ENCODE peak calls at places on chromosomes 3 and 15, in six cellular contexts. One of them, this sample, is unnamed.

GRCh38 chr3:197820550-197821335 is 29.7 kb downstream of the LRCH3 start:
- DNase-seq in T-cell: no peak
- DNase-seq in PC-9: no peak
- DNase-seq in frontal cortex: no peak
- DNase-seq in neural progenitor cell: no peak
- DNase-seq in cerebellum: no peak
- DNase-seq in this sample: no peak

GRCh38 chr3:143529018-143529478 is 319.2 kb downstream of the SLC9A9 start:
- DNase-seq in PC-9: no peak
- DNase-seq in neural progenitor cell: no peak
- DNase-seq in T-cell: peak
- DNase-seq in cerebellum: no peak
- DNase-seq in frontal cortex: no peak
- DNase-seq in this sample: no peak

GRCh38 chr3:154364849-154365248 is 40.6 kb upstream of the DHX36 start:
- DNase-seq in T-cell: no peak
- DNase-seq in PC-9: peak
- DNase-seq in frontal cortex: no peak
- DNase-seq in neural progenitor cell: no peak
- DNase-seq in cerebellum: no peak
- DNase-seq in this sample: no peak

GRCh38 chr3:37137516-37137915 is 36.9 kb downstream of the LRRFIP2 start:
- DNase-seq in neural progenitor cell: no peak
- DNase-seq in cerebellum: no peak
- DNase-seq in PC-9: no peak
- DNase-seq in frontal cortex: no peak
- DNase-seq in T-cell: no peak
- DNase-seq in this sample: no peak

GRCh38 chr15:42371125-42371524 is 11.8 kb downstream of the CAPN3 start:
- DNase-seq in neural progenitor cell: no peak
- DNase-seq in T-cell: no peak
- DNase-seq in PC-9: no peak
- DNase-seq in frontal cortex: no peak
- DNase-seq in cerebellum: no peak
- DNase-seq in this sample: no peak

GRCh38 chr3:178203152-178203551 is 333.1 kb upstream of the KCNMB2 start:
- DNase-seq in PC-9: no peak
- DNase-seq in neural progenitor cell: no peak
- DNase-seq in T-cell: no peak
- DNase-seq in cerebellum: peak
- DNase-seq in frontal cortex: peak
- DNase-seq in this sample: no peak

GRCh38 chr3:133114198-133114597 is 76.0 kb downstream of the TMEM108 start:
- DNase-seq in frontal cortex: no peak
- DNase-seq in neural progenitor cell: no peak
- DNase-seq in T-cell: no peak
- DNase-seq in PC-9: no peak
- DNase-seq in cerebellum: no peak
- DNase-seq in this sample: no peak

GRCh38 chr3:127422663-127423375 is 135.0 kb upstream of the PRR20G start:
- DNase-seq in frontal cortex: no peak
- DNase-seq in cerebellum: no peak
- DNase-seq in PC-9: no peak
- DNase-seq in neural progenitor cell: peak
- DNase-seq in T-cell: no peak
- DNase-seq in this sample: no peak

GRCh38 chr3:27253831-27254230 is 115.4 kb downstream of the NEK10 start:
- DNase-seq in cerebellum: no peak
- DNase-seq in neural progenitor cell: peak
- DNase-seq in PC-9: peak
- DNase-seq in frontal cortex: no peak
- DNase-seq in T-cell: no peak
- DNase-seq in this sample: no peak

GRCh38 chr15:51097553-51098330 is 3.0 kb upstream of the TNFAIP8L3 start:
- DNase-seq in cerebellum: no peak
- DNase-seq in frontal cortex: no peak
- DNase-seq in T-cell: no peak
- DNase-seq in neural progenitor cell: no peak
- DNase-seq in PC-9: no peak
- DNase-seq in this sample: no peak

GRCh38 chr15:72063186-72063585 is 54.8 kb downstream of the MYO9A start:
- DNase-seq in frontal cortex: no peak
- DNase-seq in PC-9: no peak
- DNase-seq in cerebellum: no peak
- DNase-seq in T-cell: no peak
- DNase-seq in neural progenitor cell: no peak
- DNase-seq in this sample: no peak

GRCh38 chr15:79957741-79958140 is 13.3 kb downstream of the BCL2A1 start:
- DNase-seq in neural progenitor cell: no peak
- DNase-seq in frontal cortex: no peak
- DNase-seq in cerebellum: no peak
- DNase-seq in T-cell: no peak
- DNase-seq in PC-9: no peak
- DNase-seq in this sample: no peak

GRCh38 chr3:169759256-169759655 is 5.6 kb downstream of the TERC start:
- DNase-seq in PC-9: no peak
- DNase-seq in frontal cortex: no peak
- DNase-seq in neural progenitor cell: no peak
- DNase-seq in cerebellum: no peak
- DNase-seq in T-cell: no peak
- DNase-seq in this sample: no peak

GRCh38 chr3:116341381-116341780 is 103.9 kb downstream of the LSAMP start:
- DNase-seq in T-cell: no peak
- DNase-seq in PC-9: no peak
- DNase-seq in frontal cortex: no peak
- DNase-seq in cerebellum: no peak
- DNase-seq in neural progenitor cell: no peak
- DNase-seq in this sample: no peak

GRCh38 chr3:56761887-56762605 is 39.7 kb downstream of the ARHGEF3 start:
- DNase-seq in T-cell: no peak
- DNase-seq in frontal cortex: no peak
- DNase-seq in cerebellum: no peak
- DNase-seq in neural progenitor cell: no peak
- DNase-seq in PC-9: no peak
- DNase-seq in this sample: no peak

GRCh38 chr3:34260266-34260990 is 462.0 kb downstream of the PDCD6IP start:
- DNase-seq in T-cell: no peak
- DNase-seq in cerebellum: peak
- DNase-seq in neural progenitor cell: peak
- DNase-seq in PC-9: peak
- DNase-seq in frontal cortex: peak
- DNase-seq in this sample: peak

GRCh38 chr3:35679409-35680080 is 40.2 kb downstream of the ARPP21 start:
- DNase-seq in frontal cortex: no peak
- DNase-seq in neural progenitor cell: no peak
- DNase-seq in T-cell: no peak
- DNase-seq in cerebellum: peak
- DNase-seq in PC-9: no peak
- DNase-seq in this sample: no peak

GRCh38 chr3:61360297-61360696 is 109.0 kb upstream of the FHIT start:
- DNase-seq in neural progenitor cell: no peak
- DNase-seq in frontal cortex: no peak
- DNase-seq in cerebellum: no peak
- DNase-seq in T-cell: no peak
- DNase-seq in PC-9: no peak
- DNase-seq in this sample: no peak

GRCh38 chr15:58420579-58421043 is 11.2 kb upstream of the LIPC start:
- DNase-seq in PC-9: no peak
- DNase-seq in cerebellum: no peak
- DNase-seq in neural progenitor cell: no peak
- DNase-seq in T-cell: no peak
- DNase-seq in frontal cortex: no peak
- DNase-seq in this sample: no peak

GRCh38 chr15:69304176-69304533 is 5.4 kb downstream of the PAQR5 start:
- DNase-seq in neural progenitor cell: no peak
- DNase-seq in PC-9: no peak
- DNase-seq in T-cell: no peak
- DNase-seq in frontal cortex: no peak
- DNase-seq in cerebellum: no peak
- DNase-seq in this sample: peak

GRCh38 chr3:72482589-72483249 is 365.5 kb downstream of the SHQ1 start:
- DNase-seq in T-cell: peak
- DNase-seq in neural progenitor cell: no peak
- DNase-seq in cerebellum: no peak
- DNase-seq in frontal cortex: peak
- DNase-seq in PC-9: peak
- DNase-seq in this sample: peak

GRCh38 chr15:51312754-51313390 is 25.5 kb downstream of the CYP19A1 start:
- DNase-seq in T-cell: no peak
- DNase-seq in cerebellum: no peak
- DNase-seq in frontal cortex: no peak
- DNase-seq in neural progenitor cell: no peak
- DNase-seq in PC-9: no peak
- DNase-seq in this sample: no peak

GRCh38 chr3:179811321-179812095 is 158.7 kb downstream of the USP13 start:
- DNase-seq in T-cell: no peak
- DNase-seq in neural progenitor cell: peak
- DNase-seq in PC-9: peak
- DNase-seq in cerebellum: no peak
- DNase-seq in frontal cortex: peak
- DNase-seq in this sample: peak

GRCh38 chr3:182492536-182492935 is 300.8 kb upstream of the ATP11B start:
- DNase-seq in T-cell: no peak
- DNase-seq in neural progenitor cell: no peak
- DNase-seq in frontal cortex: no peak
- DNase-seq in PC-9: no peak
- DNase-seq in cerebellum: no peak
- DNase-seq in this sample: no peak

GRCh38 chr3:66472313-66473134 is 28.3 kb downstream of the LRIG1 start:
- DNase-seq in neural progenitor cell: no peak
- DNase-seq in T-cell: no peak
- DNase-seq in frontal cortex: no peak
- DNase-seq in cerebellum: no peak
- DNase-seq in PC-9: no peak
- DNase-seq in this sample: peak

GRCh38 chr3:3088066-3088465 is 22.1 kb downstream of the IL5RA start:
- DNase-seq in cerebellum: no peak
- DNase-seq in T-cell: no peak
- DNase-seq in frontal cortex: no peak
- DNase-seq in neural progenitor cell: no peak
- DNase-seq in PC-9: no peak
- DNase-seq in this sample: no peak

GRCh38 chr3:114235431-114235830 is 1.9 kb downstream of the ZNF80 start:
- DNase-seq in T-cell: no peak
- DNase-seq in cerebellum: no peak
- DNase-seq in neural progenitor cell: no peak
- DNase-seq in frontal cortex: no peak
- DNase-seq in PC-9: no peak
- DNase-seq in this sample: no peak

GRCh38 chr15:92817339-92817886 is 82.7 kb upstream of the CHD2 start:
- DNase-seq in PC-9: no peak
- DNase-seq in frontal cortex: no peak
- DNase-seq in neural progenitor cell: no peak
- DNase-seq in cerebellum: no peak
- DNase-seq in T-cell: no peak
- DNase-seq in this sample: no peak

GRCh38 chr3:181727122-181728036 is 15.7 kb downstream of the SOX2 start:
- DNase-seq in frontal cortex: no peak
- DNase-seq in PC-9: no peak
- DNase-seq in neural progenitor cell: peak
- DNase-seq in cerebellum: no peak
- DNase-seq in T-cell: no peak
- DNase-seq in this sample: no peak

GRCh38 chr3:149400645-149401044 is 23.2 kb upstream of the TM4SF1 start:
- DNase-seq in T-cell: no peak
- DNase-seq in PC-9: no peak
- DNase-seq in frontal cortex: no peak
- DNase-seq in cerebellum: no peak
- DNase-seq in neural progenitor cell: no peak
- DNase-seq in this sample: no peak

GRCh38 chr3:5053021-5053831 is 68.9 kb upstream of the ARL8B start:
- DNase-seq in neural progenitor cell: no peak
- DNase-seq in PC-9: peak
- DNase-seq in T-cell: no peak
- DNase-seq in frontal cortex: no peak
- DNase-seq in cerebellum: no peak
- DNase-seq in this sample: no peak

GRCh38 chr15:101709466-101709865 is 14.8 kb downstream of the TARS3 start:
- DNase-seq in frontal cortex: no peak
- DNase-seq in T-cell: no peak
- DNase-seq in cerebellum: no peak
- DNase-seq in PC-9: no peak
- DNase-seq in neural progenitor cell: no peak
- DNase-seq in this sample: no peak

GRCh38 chr15:63848881-63849551 is 15.3 kb upstream of the HERC1 start:
- DNase-seq in frontal cortex: no peak
- DNase-seq in neural progenitor cell: no peak
- DNase-seq in PC-9: no peak
- DNase-seq in T-cell: no peak
- DNase-seq in cerebellum: no peak
- DNase-seq in this sample: no peak

GRCh38 chr3:21665444-21665843 is 85.6 kb downstream of the ZNF385D start:
- DNase-seq in PC-9: peak
- DNase-seq in cerebellum: peak
- DNase-seq in T-cell: no peak
- DNase-seq in neural progenitor cell: peak
- DNase-seq in frontal cortex: no peak
- DNase-seq in this sample: no peak

GRCh38 chr15:80639168-80639555 is 55.9 kb upstream of the ABHD17C start:
- DNase-seq in T-cell: no peak
- DNase-seq in neural progenitor cell: no peak
- DNase-seq in cerebellum: no peak
- DNase-seq in frontal cortex: no peak
- DNase-seq in PC-9: no peak
- DNase-seq in this sample: no peak

GRCh38 chr3:157865449-157865862 is 240.8 kb downstream of the SHOX2 start:
- DNase-seq in frontal cortex: no peak
- DNase-seq in T-cell: no peak
- DNase-seq in neural progenitor cell: peak
- DNase-seq in cerebellum: no peak
- DNase-seq in PC-9: peak
- DNase-seq in this sample: no peak

This sample was measured in T1000.